ENCODE peak calls at places on chromosomes 2 and 18, in five cellular contexts. E, Y, C, T and S are unnamed samples.

GRCh38 chr2:143371616-143372015 is 242.4 kb downstream of the ARHGAP15 start:
- DNase-seq in E (no peak), Y (no peak), C (no peak), T (no peak), S (no peak)

GRCh38 chr2:47801118-47801517 is 18.2 kb downstream of the MSH6 start:
- DNase-seq in E (no peak), Y (no peak), C (no peak), T (no peak), S (no peak)

GRCh38 chr2:175025946-175026345 is 20.8 kb upstream of the CHN1 start:
- DNase-seq in E (no peak), Y (no peak), C (no peak), T (no peak), S (no peak)

GRCh38 chr2:237345891-237346640 is 67.9 kb downstream of the COL6A3 start:
- DNase-seq in E (no peak), Y (no peak), C (no peak), T (no peak), S (no peak)

GRCh38 chr18:61782545-61782944 is 110.3 kb downstream of the RNF152 start:
- DNase-seq in E (no peak), Y (no peak), C (no peak), T (no peak), S (no peak)

GRCh38 chr2:27890146-27891062 is at the start of the genes BABAM2 and RBKS:
- DNase-seq in E (peak; percentile 97), Y (peak; percentile 58), C (peak; percentile 95), T (peak; percentile 89), S (peak; percentile 84)

GRCh38 chr2:196987654-196988364 is 61.3 kb upstream of the PGAP1 start:
- DNase-seq in E (no peak), Y (peak; percentile 15), C (no peak), T (peak; percentile 46), S (no peak)

GRCh38 chr2:54470241-54470938 is 14.3 kb downstream of the SPTBN1 start:
- DNase-seq in E (no peak), Y (no peak), C (no peak), T (no peak), S (no peak)

GRCh38 chr18:5884375-5884774 is 10.9 kb downstream of the TMEM200C start:
- DNase-seq in E (no peak), Y (no peak), C (no peak), T (no peak), S (no peak)

GRCh38 chr2:95012881-95013550 is 12.5 kb upstream of the MAL start:
- DNase-seq in E (no peak), Y (peak; percentile 57), C (no peak), T (no peak), S (no peak)

GRCh38 chr2:223887127-223887526 is 49.7 kb upstream of the AP1S3 start:
- DNase-seq in E (no peak), Y (no peak), C (peak; percentile 16), T (peak; percentile 54), S (no peak)

GRCh38 chr18:69172046-69172445 is 228.6 kb upstream of the DOK6 start:
- DNase-seq in E (no peak), Y (no peak), C (no peak), T (no peak), S (no peak)

GRCh38 chr2:120020554-120020953 is 7.7 kb downstream of the EPB41L5 start:
- DNase-seq in E (no peak), Y (no peak), C (no peak), T (no peak), S (no peak)

GRCh38 chr2:57330447-57330846 is 716.2 kb upstream of the VRK2 start:
- DNase-seq in E (no peak), Y (no peak), C (no peak), T (no peak), S (no peak)

GRCh38 chr2:81481994-81482368 is 1177.4 kb upstream of the LRRTM1 start:
- DNase-seq in E (no peak), Y (no peak), C (no peak), T (no peak), S (no peak)

GRCh38 chr2:169735623-169736022 is 2.0 kb downstream of the KLHL23 start:
- DNase-seq in E (no peak), Y (no peak), C (no peak), T (no peak), S (no peak)

GRCh38 chr2:169732075-169732474 is 1.6 kb upstream of the KLHL23 start:
- DNase-seq in E (no peak), Y (no peak), C (peak; percentile 30), T (no peak), S (no peak)

GRCh38 chr2:169732583-169733358 is 861 bp upstream of the KLHL23 start:
- DNase-seq in E (no peak), Y (no peak), C (peak; percentile 45), T (peak; percentile 68), S (no peak)

GRCh38 chr2:169736902-169737301 is 3.3 kb downstream of the KLHL23 start:
- DNase-seq in E (no peak), Y (no peak), C (no peak), T (no peak), S (no peak)

GRCh38 chr2:169734172-169734847 is 678 bp downstream of the KLHL23 start:
- DNase-seq in E (peak; percentile 70), Y (no peak), C (peak; percentile 76), T (no peak), S (peak; percentile 55)
- TF ChIP-seq ATF2 in E (no peak), Y (no peak), C (no peak), T (no peak), S (no peak)

DNA sequence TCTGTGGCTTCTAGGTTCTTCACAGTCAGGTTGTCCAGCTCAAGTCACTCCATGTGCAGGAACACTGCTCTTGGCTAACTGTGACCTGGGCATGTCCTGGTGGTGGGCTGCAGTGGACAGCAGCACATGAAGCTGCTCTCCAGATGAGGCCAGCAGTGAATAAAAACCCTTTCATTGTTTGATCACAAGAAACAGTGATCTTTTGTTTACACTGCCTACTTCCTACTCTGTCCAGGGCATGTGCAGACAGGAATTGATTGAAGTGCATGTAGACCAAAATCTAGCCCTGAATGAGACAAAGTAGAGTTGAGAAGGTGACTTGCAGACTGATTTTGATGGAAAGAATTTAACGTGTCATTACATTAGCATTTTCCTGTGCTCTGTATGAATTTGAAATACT is 34.9 kb downstream of the BCL2L11 start:
- DNase-seq in E (no peak), Y (no peak), C (no peak), T (peak; percentile 81), S (no peak)
- TF ChIP-seq ATF2 in E (no peak), Y (no peak), C (no peak), T (no peak), S (no peak)

DNA sequence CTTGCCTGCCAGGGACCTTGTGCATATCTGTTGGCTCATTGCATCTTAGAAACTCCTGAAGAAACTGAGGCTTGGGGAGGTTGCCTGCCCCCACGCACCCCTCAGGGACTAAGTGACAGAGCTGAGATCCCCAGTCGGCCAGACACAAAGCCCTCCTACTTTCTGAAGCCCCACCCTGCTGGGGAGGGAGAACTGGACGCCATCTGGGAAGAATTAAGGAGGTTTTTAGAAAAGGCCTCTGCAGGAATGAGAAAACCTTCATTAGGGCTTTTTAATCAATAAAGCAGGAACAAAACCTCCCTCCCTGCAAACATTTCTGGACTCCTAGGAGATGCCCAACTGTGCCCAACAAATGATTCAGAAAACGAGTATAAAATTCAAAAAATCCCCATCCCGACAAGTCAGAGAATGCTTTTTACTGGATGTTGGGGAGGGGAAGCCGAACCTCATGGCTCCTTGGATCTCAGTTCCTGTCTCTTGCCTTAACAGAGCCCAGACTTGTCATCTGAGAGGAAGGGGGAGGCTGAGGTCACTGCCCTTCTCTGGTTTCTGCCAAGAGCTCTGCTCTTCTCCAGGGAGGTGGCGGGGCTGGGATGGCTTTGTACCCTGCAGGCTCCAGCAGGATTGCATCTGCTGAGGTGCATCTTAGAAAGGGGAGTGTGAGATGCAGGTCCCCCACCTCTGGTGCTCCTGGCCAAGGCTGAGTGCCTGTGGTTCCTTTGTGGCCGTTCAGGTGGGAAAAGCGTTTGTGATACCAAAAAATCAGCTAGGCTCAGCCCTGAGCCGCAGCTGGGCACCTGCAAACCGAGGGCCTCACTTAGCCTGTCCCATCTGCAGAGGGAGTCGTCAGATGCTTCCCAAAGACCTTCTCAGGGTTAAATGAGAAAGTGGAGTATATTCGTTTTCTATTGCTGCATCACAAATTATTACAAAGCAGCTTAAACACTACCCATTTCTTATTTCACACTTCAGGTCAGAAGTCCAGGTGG is 142.4 kb downstream of the ZFP36L2 start:
- DNase-seq in E (peak; percentile 35), Y (no peak), C (no peak), T (no peak), S (no peak)
- TF ChIP-seq ATF2 in E (no peak), Y (no peak), C (no peak), T (no peak), S (no peak)

GRCh38 chr2:121170577-121170976 is 114.4 kb downstream of the TFCP2L1 start:
- DNase-seq in E (no peak), Y (no peak), C (no peak), T (no peak), S (no peak)
- TF ChIP-seq ATF2 in E (no peak), Y (no peak), C (no peak), T (no peak), S (no peak)

GRCh38 chr2:109174626-109175349 is 45.8 kb downstream of the SH3RF3 start:
- DNase-seq in E (no peak), Y (no peak), C (no peak), T (no peak), S (no peak)

GRCh38 chr2:109176928-109177327 is 47.9 kb downstream of the SH3RF3 start:
- DNase-seq in E (no peak), Y (no peak), C (no peak), T (no peak), S (no peak)

GRCh38 chr2:109175350-109175678 is 46.3 kb downstream of the SH3RF3 start:
- DNase-seq in E (no peak), Y (no peak), C (no peak), T (no peak), S (no peak)

GRCh38 chr2:109174214-109174613 is 45.2 kb downstream of the SH3RF3 start:
- DNase-seq in E (no peak), Y (no peak), C (no peak), T (no peak), S (no peak)

DNA sequence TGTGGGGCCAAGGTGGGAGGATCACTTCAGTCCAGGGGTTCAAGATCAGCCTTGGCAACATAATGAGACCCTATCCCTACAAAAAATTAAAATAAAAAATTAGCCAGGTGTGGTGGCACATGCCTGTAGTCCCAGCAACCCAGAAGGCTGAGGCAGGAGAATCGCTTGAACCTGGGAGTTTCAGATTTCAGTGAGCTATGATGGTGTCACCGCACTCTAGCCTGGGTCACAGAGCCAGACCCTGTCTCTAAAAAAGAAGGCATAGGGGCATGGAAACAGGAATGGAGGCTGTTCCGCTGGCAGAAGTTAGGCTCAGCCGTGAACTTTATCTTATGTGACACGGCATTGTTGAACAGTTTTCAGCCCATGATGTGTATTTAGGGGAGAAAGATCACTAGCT is 47.5 kb downstream of the SH3RF3 start:
- DNase-seq in E (no peak), Y (no peak), C (no peak), T (no peak), S (no peak)
- TF ChIP-seq ATF2 in E (no peak), Y (no peak), C (no peak), T (no peak), S (no peak)

DNA sequence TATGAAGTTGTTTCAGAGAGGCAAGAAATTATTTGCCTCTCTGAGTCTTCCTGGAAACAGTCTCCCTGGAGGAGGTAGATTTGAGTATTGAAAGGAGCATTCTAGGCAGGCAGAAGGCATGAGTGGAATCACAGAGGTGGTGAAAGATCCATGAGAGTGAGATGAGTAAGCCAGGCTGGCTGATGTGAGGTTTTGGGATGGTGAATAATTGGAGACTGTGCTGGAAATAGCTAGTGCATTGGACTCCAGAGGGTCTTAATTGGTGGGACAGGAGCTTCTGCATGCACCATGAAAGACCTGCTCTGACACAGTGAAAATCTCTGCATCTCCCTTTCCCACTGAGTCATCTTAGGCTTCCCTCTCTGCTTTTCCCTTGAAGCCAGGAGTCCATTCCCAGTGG is 46.3 kb downstream of the CDC42EP3 start:
- DNase-seq in E (no peak), Y (no peak), C (no peak), T (no peak), S (no peak)
- TF ChIP-seq ATF2 in E (no peak), Y (no peak), C (no peak), T (no peak), S (no peak)

GRCh38 chr2:111945444-111946293 is 47.3 kb downstream of the MERTK start:
- DNase-seq in E (no peak), Y (no peak), C (no peak), T (peak; percentile 37), S (no peak)
- TF ChIP-seq ATF2 in E (no peak), Y (no peak), C (no peak), T (no peak), S (no peak)